ENCODE peak calls at places on chromosomes 6 and 20, in five cellular contexts. One of them, this sample, is unnamed.

GRCh38 chr6:143575440-143575839 is 63.9 kb upstream of the FUCA2 start:
- DNase-seq in GM06990: peak
- DNase-seq in fibroblast of lung: peak
- DNase-seq in MM.1S: peak
- DNase-seq in tibial artery: peak
- DNase-seq in this sample: peak

GRCh38 chr6:70398783-70399730 is 14.3 kb upstream of the FAM135A start:
- DNase-seq in GM06990: no peak
- DNase-seq in fibroblast of lung: peak
- DNase-seq in MM.1S: no peak
- DNase-seq in tibial artery: no peak
- DNase-seq in this sample: peak

GRCh38 chr6:159969204-159969912 is 476 bp downstream of the IGF2R start:
- DNase-seq in GM06990: peak
- DNase-seq in fibroblast of lung: no peak
- DNase-seq in MM.1S: no peak
- DNase-seq in tibial artery: peak
- DNase-seq in this sample: peak

GRCh38 chr6:14757014-14757413 is 488.9 kb upstream of the JARID2 start:
- DNase-seq in GM06990: no peak
- DNase-seq in fibroblast of lung: no peak
- DNase-seq in MM.1S: no peak
- DNase-seq in tibial artery: no peak
- DNase-seq in this sample: no peak

GRCh38 chr20:6767536-6768227 is at the start of gene BMP2:
- DNase-seq in GM06990: peak
- DNase-seq in fibroblast of lung: peak
- DNase-seq in MM.1S: peak
- DNase-seq in tibial artery: peak
- DNase-seq in this sample: peak

GRCh38 chr6:125485757-125486156 is 184.0 kb upstream of the HDDC2 start:
- DNase-seq in GM06990: no peak
- DNase-seq in fibroblast of lung: no peak
- DNase-seq in MM.1S: no peak
- DNase-seq in tibial artery: no peak
- DNase-seq in this sample: no peak

GRCh38 chr6:92271101-92271500 is 1148.3 kb downstream of the EPHA7 start:
- DNase-seq in GM06990: no peak
- DNase-seq in fibroblast of lung: no peak
- DNase-seq in MM.1S: no peak
- DNase-seq in tibial artery: no peak
- DNase-seq in this sample: no peak

GRCh38 chr20:7362601-7363000 is 577.7 kb downstream of the HAO1 start:
- DNase-seq in GM06990: no peak
- DNase-seq in fibroblast of lung: no peak
- DNase-seq in MM.1S: peak
- DNase-seq in tibial artery: no peak
- DNase-seq in this sample: no peak

GRCh38 chr6:465531-466348 is 74.2 kb downstream of the IRF4 start:
- DNase-seq in GM06990: no peak
- DNase-seq in fibroblast of lung: no peak
- DNase-seq in MM.1S: no peak
- DNase-seq in tibial artery: no peak
- DNase-seq in this sample: no peak

GRCh38 chr6:43083041-43083669 is 7.0 kb downstream of the PTK7 start:
- DNase-seq in GM06990: no peak
- DNase-seq in fibroblast of lung: no peak
- DNase-seq in MM.1S: no peak
- DNase-seq in tibial artery: no peak
- DNase-seq in this sample: no peak

GRCh38 chr6:107870379-107870778 is 46.3 kb upstream of the SCML4 start:
- DNase-seq in GM06990: no peak
- DNase-seq in fibroblast of lung: peak
- DNase-seq in MM.1S: no peak
- DNase-seq in tibial artery: no peak
- DNase-seq in this sample: peak

GRCh38 chr20:18879262-18879661 is 65.7 kb downstream of the SCP2D1 start:
- DNase-seq in GM06990: no peak
- DNase-seq in fibroblast of lung: no peak
- DNase-seq in MM.1S: no peak
- DNase-seq in tibial artery: no peak
- DNase-seq in this sample: no peak

GRCh38 chr20:53872561-53873248 is 197.7 kb downstream of the BCAS1 start:
- DNase-seq in GM06990: no peak
- DNase-seq in fibroblast of lung: peak
- DNase-seq in MM.1S: peak
- DNase-seq in tibial artery: no peak
- DNase-seq in this sample: peak

GRCh38 chr6:96651816-96652215 is 88.9 kb downstream of the FHL5 start:
- DNase-seq in GM06990: peak
- DNase-seq in fibroblast of lung: no peak
- DNase-seq in MM.1S: peak
- DNase-seq in tibial artery: no peak
- DNase-seq in this sample: no peak

GRCh38 chr6:2751871-2752270 is 1.1 kb upstream of the MYLK4 start:
- DNase-seq in GM06990: no peak
- DNase-seq in fibroblast of lung: no peak
- DNase-seq in MM.1S: no peak
- DNase-seq in tibial artery: no peak
- DNase-seq in this sample: no peak

GRCh38 chr6:142570221-142570671 is 268.4 kb downstream of the ADGRG6 start:
- DNase-seq in GM06990: no peak
- DNase-seq in fibroblast of lung: peak
- DNase-seq in MM.1S: no peak
- DNase-seq in tibial artery: no peak
- DNase-seq in this sample: peak

GRCh38 chr6:14795451-14795850 is 450.4 kb upstream of the JARID2 start:
- DNase-seq in GM06990: no peak
- DNase-seq in fibroblast of lung: no peak
- DNase-seq in MM.1S: no peak
- DNase-seq in tibial artery: no peak
- DNase-seq in this sample: no peak

GRCh38 chr6:107419747-107420146 is 39.6 kb downstream of the PDSS2 start:
- DNase-seq in GM06990: no peak
- DNase-seq in fibroblast of lung: no peak
- DNase-seq in MM.1S: no peak
- DNase-seq in tibial artery: no peak
- DNase-seq in this sample: peak

GRCh38 chr6:71510856-71511255 is 222.2 kb downstream of the OGFRL1 start:
- DNase-seq in GM06990: no peak
- DNase-seq in fibroblast of lung: no peak
- DNase-seq in MM.1S: no peak
- DNase-seq in tibial artery: no peak
- DNase-seq in this sample: no peak

GRCh38 chr20:60725311-60725906 is 526.7 kb upstream of the CDH4 start:
- DNase-seq in GM06990: no peak
- DNase-seq in fibroblast of lung: no peak
- DNase-seq in MM.1S: no peak
- DNase-seq in tibial artery: no peak
- DNase-seq in this sample: no peak

GRCh38 chr6:41818271-41819054 is 31.0 kb downstream of the TOMM6 start:
- DNase-seq in GM06990: no peak
- DNase-seq in fibroblast of lung: no peak
- DNase-seq in MM.1S: no peak
- DNase-seq in tibial artery: no peak
- DNase-seq in this sample: no peak

GRCh38 chr6:169793408-169793807 is 42.0 kb downstream of the ERMARD start:
- DNase-seq in GM06990: no peak
- DNase-seq in fibroblast of lung: no peak
- DNase-seq in MM.1S: no peak
- DNase-seq in tibial artery: peak
- DNase-seq in this sample: no peak

GRCh38 chr6:83908813-83909212 is 49.3 kb downstream of the CYB5R4 start:
- DNase-seq in GM06990: no peak
- DNase-seq in fibroblast of lung: no peak
- DNase-seq in MM.1S: no peak
- DNase-seq in tibial artery: no peak
- DNase-seq in this sample: peak

GRCh38 chr20:41524980-41525613 is 93.1 kb downstream of the CHD6 start:
- DNase-seq in GM06990: no peak
- DNase-seq in fibroblast of lung: peak
- DNase-seq in MM.1S: no peak
- DNase-seq in tibial artery: peak
- DNase-seq in this sample: peak

GRCh38 chr6:139990865-139991264 is 616.4 kb upstream of the CITED2 start:
- DNase-seq in GM06990: no peak
- DNase-seq in fibroblast of lung: peak
- DNase-seq in MM.1S: no peak
- DNase-seq in tibial artery: no peak
- DNase-seq in this sample: peak

GRCh38 chr6:88914885-88915598 is 48.4 kb downstream of the RNGTT start:
- DNase-seq in GM06990: no peak
- DNase-seq in fibroblast of lung: no peak
- DNase-seq in MM.1S: no peak
- DNase-seq in tibial artery: no peak
- DNase-seq in this sample: no peak

GRCh38 chr6:83758533-83758932 is 49.6 kb upstream of the SNAP91 start:
- DNase-seq in GM06990: no peak
- DNase-seq in fibroblast of lung: no peak
- DNase-seq in MM.1S: no peak
- DNase-seq in tibial artery: no peak
- DNase-seq in this sample: no peak

GRCh38 chr6:161246725-161247124 is 27.1 kb downstream of the AGPAT4 start:
- DNase-seq in GM06990: no peak
- DNase-seq in fibroblast of lung: no peak
- DNase-seq in MM.1S: no peak
- DNase-seq in tibial artery: no peak
- DNase-seq in this sample: no peak

GRCh38 chr20:51563597-51564332 is 21.2 kb upstream of the NFATC2 start:
- DNase-seq in GM06990: no peak
- DNase-seq in fibroblast of lung: peak
- DNase-seq in MM.1S: no peak
- DNase-seq in tibial artery: peak
- DNase-seq in this sample: peak

GRCh38 chr6:74479960-74480359 is 725.9 kb downstream of the COL12A1 start:
- DNase-seq in GM06990: no peak
- DNase-seq in fibroblast of lung: no peak
- DNase-seq in MM.1S: no peak
- DNase-seq in tibial artery: no peak
- DNase-seq in this sample: no peak

GRCh38 chr6:74479420-74479819 is 726.4 kb downstream of the COL12A1 start:
- DNase-seq in GM06990: no peak
- DNase-seq in fibroblast of lung: no peak
- DNase-seq in MM.1S: no peak
- DNase-seq in tibial artery: no peak
- DNase-seq in this sample: no peak

GRCh38 chr6:74480561-74480960 is 725.3 kb downstream of the COL12A1 start:
- DNase-seq in GM06990: no peak
- DNase-seq in fibroblast of lung: no peak
- DNase-seq in MM.1S: no peak
- DNase-seq in tibial artery: no peak
- DNase-seq in this sample: no peak

DNA sequence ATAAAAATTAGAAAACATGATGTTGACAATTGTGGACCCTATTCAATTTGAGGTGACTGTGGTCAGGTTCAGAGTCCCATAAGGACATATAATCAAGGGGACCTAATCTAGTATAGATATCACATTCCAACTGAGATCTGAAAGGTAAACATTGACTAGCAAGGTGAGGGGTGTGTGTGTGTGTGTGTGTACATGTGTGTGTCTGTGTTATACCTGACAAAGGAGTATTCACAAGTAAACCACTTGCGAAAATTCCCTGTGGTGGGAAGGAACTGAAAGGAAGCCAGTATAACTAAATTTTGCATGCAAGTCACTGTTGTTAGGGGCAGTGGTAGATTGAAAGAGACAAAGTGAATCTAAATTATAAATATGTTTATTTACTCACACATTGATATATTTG is 723.7 kb downstream of the COL12A1 start:
- DNase-seq in GM06990: no peak
- DNase-seq in fibroblast of lung: no peak
- DNase-seq in MM.1S: no peak
- DNase-seq in tibial artery: no peak
- DNase-seq in this sample: no peak
- TF ChIP-seq CTCF in GM06990: no peak
- TF ChIP-seq CTCF in fibroblast of lung: no peak
- TF ChIP-seq CTCF in MM.1S: no peak
- TF ChIP-seq CTCF in tibial artery: no peak
- TF ChIP-seq CTCF in this sample: no peak

GRCh38 chr6:26363882-26364825 is 844 bp upstream of the BTN3A2 start:
- DNase-seq in GM06990: no peak
- DNase-seq in fibroblast of lung: peak
- DNase-seq in MM.1S: no peak
- DNase-seq in tibial artery: no peak
- DNase-seq in this sample: peak
- H3K4me3 ChIP-seq in GM06990: peak
- H3K4me3 ChIP-seq in fibroblast of lung: peak
- H3K4me3 ChIP-seq in MM.1S: peak
- H3K4me3 ChIP-seq in tibial artery: peak
- H3K4me3 ChIP-seq in this sample: peak

GRCh38 chr20:43287637-43288036 is 97.9 kb upstream of the PTPRT start:
- DNase-seq in GM06990: no peak
- DNase-seq in fibroblast of lung: no peak
- DNase-seq in MM.1S: no peak
- DNase-seq in tibial artery: no peak
- DNase-seq in this sample: no peak
- TF ChIP-seq CTCF in GM06990: no peak
- TF ChIP-seq CTCF in fibroblast of lung: no peak
- TF ChIP-seq CTCF in MM.1S: no peak
- TF ChIP-seq CTCF in tibial artery: no peak
- TF ChIP-seq CTCF in this sample: no peak

GRCh38 chr20:2559641-2560040 is 23.3 kb downstream of the TMC2 start:
- DNase-seq in GM06990: no peak
- DNase-seq in fibroblast of lung: no peak
- DNase-seq in MM.1S: no peak
- DNase-seq in tibial artery: no peak
- DNase-seq in this sample: no peak

GRCh38 chr20:2563116-2563515 is 26.7 kb downstream of the TMC2 start:
- DNase-seq in GM06990: no peak
- DNase-seq in fibroblast of lung: no peak
- DNase-seq in MM.1S: no peak
- DNase-seq in tibial artery: no peak
- DNase-seq in this sample: no peak

GRCh38 chr20:2557873-2558580 is 21.7 kb downstream of the TMC2 start:
- DNase-seq in GM06990: no peak
- DNase-seq in fibroblast of lung: no peak
- DNase-seq in MM.1S: no peak
- DNase-seq in tibial artery: no peak
- DNase-seq in this sample: no peak

DNA sequence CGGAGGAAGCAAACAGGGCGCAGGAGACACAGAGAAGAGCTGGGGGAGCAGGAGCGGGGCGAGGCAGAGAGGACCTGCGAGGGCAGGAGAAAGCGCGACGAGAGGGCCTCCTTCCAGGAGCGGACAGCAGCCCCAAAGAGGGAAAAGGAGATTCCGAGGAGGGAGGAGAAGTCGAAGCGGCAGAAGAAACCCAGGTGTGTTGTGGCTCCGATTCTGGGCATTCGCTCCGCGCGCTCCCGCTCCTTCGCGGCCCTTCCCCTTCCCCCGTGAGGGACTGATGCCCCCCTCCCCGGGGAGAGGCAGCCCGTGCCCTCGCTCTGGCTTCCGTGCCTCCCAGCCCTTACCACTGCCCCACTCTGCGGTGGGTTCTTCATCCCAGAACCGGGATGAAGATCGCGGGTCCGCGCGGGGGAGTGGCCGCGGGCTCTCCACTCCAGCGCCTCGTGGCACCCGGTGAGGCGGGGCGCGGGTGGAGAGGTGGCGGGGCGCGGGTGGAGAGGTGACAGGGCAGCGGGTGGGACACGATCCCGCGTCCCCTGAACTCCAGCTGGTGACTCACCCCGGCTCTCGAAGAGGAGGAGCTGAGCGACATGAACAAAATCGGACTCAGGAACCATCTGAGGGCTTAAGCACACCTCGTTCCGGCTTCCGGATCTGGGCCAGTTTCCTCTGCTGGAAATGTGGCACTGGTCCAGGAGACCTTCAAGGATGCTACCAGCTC is 22.4 kb downstream of the TMC2 start:
- DNase-seq in GM06990: no peak
- DNase-seq in fibroblast of lung: no peak
- DNase-seq in MM.1S: no peak
- DNase-seq in tibial artery: no peak
- DNase-seq in this sample: no peak
- H3K4me3 ChIP-seq in GM06990: no peak
- H3K4me3 ChIP-seq in fibroblast of lung: no peak
- H3K4me3 ChIP-seq in MM.1S: no peak
- H3K4me3 ChIP-seq in tibial artery: no peak
- H3K4me3 ChIP-seq in this sample: no peak

This sample was measured in astrocyte of the spinal cord.